ENCODE peak calls at places on chromosomes 16 and 17, in seven cellular contexts. Q, Z, L, V, G, X and E are unnamed samples.

GRCh38 chr17:2595736-2596135 is 2.3 kb downstream of the PAFAH1B1 start:
- DNase-seq in Q (no peak), G (no peak), X (no peak), V (no peak), L (no peak), Z (no peak), E (no peak)

GRCh38 chr17:8745586-8746500 is 1.2 kb upstream of the CCDC42 start:
- DNase-seq in Z (peak; percentile 63), Q (no peak), X (peak; percentile 27), V (peak; percentile 68), G (peak; percentile 70), L (no peak), E (peak; percentile 45)

GRCh38 chr17:50903604-50904521 is 37.7 kb upstream of the TOB1 start:
- DNase-seq in X (no peak), Z (no peak), G (no peak), V (no peak), L (no peak), Q (no peak), E (peak; percentile 90)

GRCh38 chr17:42002792-42003301 is 14.4 kb downstream of the DNAJC7 start:
- DNase-seq in X (no peak), L (peak; percentile 70), Z (no peak), G (no peak), Q (no peak), V (no peak), E (no peak)

GRCh38 chr17:75412455-75413317 is 7.2 kb upstream of the GRB2 start:
- DNase-seq in Q (no peak), X (peak; percentile 41), G (peak; percentile 68), V (peak; percentile 68), Z (peak; percentile 59), L (peak; percentile 58), E (peak; percentile 74)

GRCh38 chr16:82509636-82510035 is 117.1 kb upstream of the CDH13 start:
- DNase-seq in Z (no peak), Q (no peak), L (no peak), V (no peak), X (no peak), G (no peak), E (no peak)

GRCh38 chr16:1545044-1545736 is 11.7 kb downstream of the TMEM204 start:
- DNase-seq in G (no peak), X (no peak), Q (no peak), Z (no peak), V (no peak), L (no peak), E (no peak)

GRCh38 chr16:85555549-85556455 is 57.3 kb upstream of the GSE1 start:
- DNase-seq in X (no peak), V (peak; percentile 55), Q (no peak), G (peak; percentile 62), Z (peak; percentile 52), L (no peak), E (no peak)

GRCh38 chr17:76593964-76594363 is 8.3 kb upstream of the ST6GALNAC2 start:
- DNase-seq in L (no peak), Q (no peak), X (no peak), V (no peak), Z (no peak), G (no peak), E (peak; percentile 35)

GRCh38 chr17:11608396-11608795 is 10.1 kb downstream of the DNAH9 start:
- DNase-seq in G (peak; percentile 58), V (peak; percentile 30), Z (peak; percentile 62), Q (no peak), X (peak; percentile 52), L (no peak), E (no peak)

GRCh38 chr17:45129426-45129939 is 2.8 kb downstream of the PLCD3 start:
- DNase-seq in G (no peak), L (no peak), V (no peak), Z (no peak), Q (no peak), X (no peak), E (peak; percentile 47)

GRCh38 chr17:67829331-67829730 is 4.0 kb downstream of the BPTF start:
- DNase-seq in L (no peak), Z (no peak), V (no peak), G (no peak), X (no peak), Q (no peak), E (peak; percentile 54)

GRCh38 chr16:20515580-20516179 is 60.5 kb downstream of the ACSM2B start:
- DNase-seq in Q (no peak), G (no peak), X (no peak), V (no peak), L (no peak), Z (no peak), E (no peak)

GRCh38 chr16:22284637-22285515 is 12.3 kb upstream of the POLR3E start:
- DNase-seq in V (no peak), Z (no peak), X (no peak), G (no peak), L (no peak), Q (no peak), E (no peak)

GRCh38 chr16:66869424-66869823 is 10.9 kb upstream of the PDP2 start:
- DNase-seq in Z (no peak), L (no peak), V (no peak), Q (no peak), G (no peak), X (no peak), E (no peak)

GRCh38 chr16:85485379-85485778 is 127.7 kb upstream of the GSE1 start:
- DNase-seq in X (no peak), Q (no peak), G (no peak), Z (no peak), V (no peak), L (no peak), E (no peak)

GRCh38 chr17:57984226-57984890 is 3.7 kb downstream of the VEZF1 start:
- DNase-seq in Q (no peak), G (no peak), L (no peak), X (no peak), V (no peak), Z (no peak), E (no peak)

GRCh38 chr17:66542183-66542966 is 240.0 kb downstream of the PRKCA start:
- DNase-seq in L (peak; percentile 53), G (no peak), V (no peak), X (no peak), Z (no peak), Q (no peak), E (peak; percentile 25)

GRCh38 chr17:16214190-16215001 is 938 bp downstream of the NCOR1 start:
- DNase-seq in G (no peak), L (no peak), V (no peak), Q (no peak), Z (no peak), X (no peak), E (peak; percentile 31)

GRCh38 chr17:50837286-50837979 is 2.0 kb downstream of the WFIKKN2 start:
- DNase-seq in Q (no peak), G (no peak), V (no peak), L (no peak), X (no peak), Z (no peak), E (no peak)

GRCh38 chr16:66656547-66656946 is 40.0 kb downstream of the CMTM4 start:
- DNase-seq in V (no peak), L (no peak), G (no peak), Q (no peak), X (no peak), Z (no peak), E (no peak)

GRCh38 chr17:77394540-77395295 is 253.9 kb downstream of the SEC14L1 start:
- DNase-seq in G (no peak), Z (no peak), L (no peak), V (peak; percentile 85), X (no peak), Q (no peak), E (no peak)

GRCh38 chr17:45341389-45342158 is 24.8 kb upstream of the MAP3K14 start:
- DNase-seq in L (no peak), X (no peak), Z (peak; percentile 55), Q (peak; percentile 76), V (no peak), G (peak; percentile 54), E (peak; percentile 59)

DNA sequence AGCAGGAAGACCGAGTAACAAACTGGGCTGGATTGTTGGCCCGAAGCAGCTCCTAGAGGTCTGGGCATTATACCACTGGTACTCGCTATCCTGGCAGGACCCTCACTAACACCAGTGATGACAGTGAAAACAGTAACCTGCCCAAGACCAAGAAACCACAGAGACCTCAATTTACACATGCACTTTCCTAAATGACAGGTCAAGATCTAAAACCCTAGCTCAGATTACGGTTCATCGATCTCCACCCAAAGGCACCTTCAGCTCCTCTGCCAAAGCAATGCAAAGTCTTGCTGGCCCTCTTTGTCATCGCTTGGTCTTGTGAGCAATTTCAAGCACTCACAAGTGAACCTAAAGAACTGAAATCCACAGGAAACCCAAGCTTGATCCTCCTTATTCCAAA is 1.5 kb downstream of the PIP4K2B start:
- DNase-seq in L (no peak), Z (no peak), Q (no peak), V (no peak), G (no peak), X (no peak), E (peak; percentile 11)
- H3K4me3 ChIP-seq in L (peak overlapping the region; percentile 77), Z (peak overlapping the region; percentile 95), Q (peak overlapping the region; percentile 87), V (peak overlapping the region; percentile 97), G (no peak overlapping the region), X (no peak overlapping the region), E (peak overlapping the region; percentile 71)

GRCh38 chr17:34566873-34567272 is 12.5 kb upstream of the TMEM132E start:
- DNase-seq in L (no peak), V (no peak), G (no peak), X (no peak), Z (no peak), Q (no peak), E (no peak)

GRCh38 chr17:34566201-34566600 is 13.2 kb upstream of the TMEM132E start:
- DNase-seq in Z (no peak), L (no peak), X (no peak), G (no peak), Q (no peak), V (no peak), E (no peak)

GRCh38 chr17:34565715-34566114 is 13.7 kb upstream of the TMEM132E start:
- DNase-seq in L (no peak), X (no peak), V (no peak), Q (no peak), Z (no peak), G (no peak), E (no peak)

GRCh38 chr17:34561328-34561727 is 18.1 kb upstream of the TMEM132E start:
- DNase-seq in L (no peak), Q (no peak), G (no peak), Z (no peak), V (no peak), X (no peak), E (no peak)

GRCh38 chr17:34562387-34562786 is 17.0 kb upstream of the TMEM132E start:
- DNase-seq in V (no peak), Z (no peak), X (no peak), L (no peak), Q (no peak), G (no peak), E (no peak)
- TF ChIP-seq CTCF in V (no peak), Z (no peak), X (no peak), L (peak; percentile 38), Q (peak; percentile 30), G (no peak), E (peak; percentile 23)

GRCh38 chr16:53519417-53520091 is 16.5 kb upstream of the AKTIP start:
- DNase-seq in G (no peak), L (no peak), X (no peak), V (no peak), Q (no peak), Z (no peak), E (no peak)
- H3K4me3 ChIP-seq in G (no peak overlapping the region), L (no peak overlapping the region), X (no peak overlapping the region), V (no peak overlapping the region), Q (no peak overlapping the region), Z (no peak overlapping the region), E (no peak overlapping the region)

DNA sequence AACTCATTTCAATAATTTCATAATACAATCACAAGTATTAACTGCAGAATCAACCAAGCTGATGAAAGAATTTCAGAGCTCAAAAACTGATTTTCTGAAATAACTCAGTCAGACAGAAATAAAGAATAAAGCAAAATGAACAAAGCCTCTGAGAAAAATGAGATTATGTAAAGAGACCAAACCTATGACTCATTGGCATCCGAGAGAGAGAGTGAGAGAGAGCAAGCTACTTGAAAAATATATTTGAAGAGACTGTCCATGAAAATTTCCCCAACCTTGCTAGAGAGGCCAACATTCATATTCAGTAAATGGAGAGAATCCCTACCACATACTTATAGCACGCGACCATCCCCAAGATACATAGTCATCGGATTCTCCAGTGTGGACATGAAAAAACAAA is 1376.4 kb downstream of the CDH11 start:
- DNase-seq in G (no peak), V (no peak), Z (no peak), Q (no peak), X (no peak), L (no peak), E (peak; percentile 17)
- TF ChIP-seq CTCF in G (no peak), V (no peak), Z (no peak), Q (no peak), X (no peak), L (no peak), E (no peak)